ENCODE peak calls at places on chromosomes 7 and 10, in eight cellular contexts. O is stimulated activated CD4-positive, alpha-beta T cell treated with anti-CD3 and anti-CD28 coated beads, Interleukin-4, amount 100 ng/mL, for 1 hour; Q is NCI-H1105; U is iris pigment epithelial cell; X is naive B cell; Z is tibial artery; R is GF-D8; B is GM12865. W is an unnamed sample.

GRCh38 chr7:84274029-84274638 is 79.5 kb upstream of the SEMA3A start:
- DNase-seq in O (no peak), Q (no peak), U (peak), X (no peak), Z (no peak), R (no peak), B (peak), W (no peak)

GRCh38 chr10:113175756-113176651 is 226.0 kb downstream of the TCF7L2 start:
- DNase-seq in O (no peak), Q (no peak), U (no peak), X (no peak), Z (no peak), R (no peak), B (no peak), W (no peak)

GRCh38 chr7:139231513-139232376 is 708 bp downstream of the UBN2 start:
- DNase-seq in O (peak), Q (peak), U (peak), X (no peak), Z (peak), R (no peak), B (peak), W (no peak)

GRCh38 chr10:63273575-63273974 is 140.4 kb downstream of the NRBF2 start:
- DNase-seq in O (no peak), Q (no peak), U (no peak), X (peak), Z (no peak), R (peak), B (peak), W (no peak)

GRCh38 chr7:132877578-132877977 is 204.3 kb downstream of the CHCHD3 start:
- DNase-seq in O (no peak), Q (no peak), U (no peak), X (no peak), Z (no peak), R (no peak), B (no peak), W (no peak)

GRCh38 chr10:76324283-76324682 is 892.9 kb downstream of the LRMDA start:
- DNase-seq in O (no peak), Q (no peak), U (no peak), X (no peak), Z (peak), R (no peak), B (no peak), W (no peak)

GRCh38 chr10:59748834-59749233 is 4.4 kb downstream of the MRLN start:
- DNase-seq in O (no peak), Q (no peak), U (no peak), X (no peak), Z (no peak), R (no peak), B (peak), W (no peak)

GRCh38 chr7:52959336-52959735 is 76.1 kb upstream of the POM121L12 start:
- DNase-seq in O (no peak), Q (no peak), U (no peak), X (no peak), Z (no peak), R (no peak), B (no peak), W (no peak)

GRCh38 chr7:2909471-2910039 is 65.4 kb upstream of the GNA12 start:
- DNase-seq in O (no peak), Q (no peak), U (no peak), X (no peak), Z (no peak), R (no peak), B (no peak), W (no peak)

GRCh38 chr7:133434246-133434865 is 181.5 kb downstream of the EXOC4 start:
- DNase-seq in O (no peak), Q (no peak), U (peak), X (peak), Z (no peak), R (peak), B (peak), W (no peak)

GRCh38 chr10:97713828-97714400 is 384 bp downstream of the MARVELD1 start:
- DNase-seq in O (peak), Q (peak), U (peak), X (peak), Z (peak), R (peak), B (peak), W (no peak)

GRCh38 chr7:140870003-140870402 is 54.7 kb downstream of the BRAF start:
- DNase-seq in O (no peak), Q (no peak), U (no peak), X (no peak), Z (no peak), R (no peak), B (no peak), W (no peak)

W was measured in GM12864.